ENCODE peak calls at places on chromosomes 2 and 18, in five cellular contexts. R is cerebellum; E is T-cell; O is stimulated activated CD8-positive, alpha-beta memory T cell treated with anti-CD3 and anti-CD28 coated beads, Interleukin-2, amount 100 ng/mL, for 48 hours; I is LoVo. N is an unnamed sample.

GRCh38 chr2:234368861-234369261 is 128.0 kb downstream of the ARL4C start:
- DNase-seq in E (no peak), O (no peak), R (no peak), I (peak), N (peak)

GRCh38 chr18:35158728-35159443 is 81.9 kb upstream of the ZNF397 start:
- DNase-seq in I (no peak), O (no peak), R (no peak), E (no peak), N (no peak)

GRCh38 chr2:45918816-45919655 is 267.6 kb downstream of the PRKCE start:
- DNase-seq in I (no peak), O (no peak), E (no peak), R (peak), N (no peak)

GRCh38 chr2:134453973-134454372 is 200.1 kb downstream of the MGAT5 start:
- DNase-seq in I (no peak), O (no peak), E (no peak), R (no peak), N (no peak)

GRCh38 chr2:235669983-235670962 is 176.4 kb downstream of the AGAP1 start:
- DNase-seq in R (peak), I (no peak), E (no peak), O (no peak), N (peak)

GRCh38 chr2:17506736-17507616 is 11.3 kb downstream of the RAD51AP2 start:
- DNase-seq in O (no peak), E (no peak), I (peak), R (no peak), N (peak)

GRCh38 chr2:46131-46470 is 204 bp downstream of the FAM110C start:
- DNase-seq in O (no peak), R (no peak), I (no peak), E (no peak), N (no peak)

GRCh38 chr2:120508581-120509041 is 162.7 kb downstream of the INHBB start:
- DNase-seq in E (no peak), I (no peak), O (no peak), R (no peak), N (no peak)

GRCh38 chr2:217868911-217869334 is 133.9 kb downstream of the TNS1 start:
- DNase-seq in O (no peak), E (no peak), R (no peak), I (no peak), N (no peak)

GRCh38 chr18:39523281-39523680 is 1957.7 kb upstream of the CELF4 start:
- DNase-seq in I (no peak), R (no peak), E (no peak), O (no peak), N (peak)

GRCh38 chr18:49020129-49020528 is 69.4 kb upstream of the SMAD7 start:
- DNase-seq in E (no peak), R (no peak), I (no peak), O (no peak), N (no peak)

GRCh38 chr2:41024806-41025205 is 572.9 kb upstream of the SLC8A1 start:
- DNase-seq in I (no peak), O (no peak), E (no peak), R (peak), N (no peak)

GRCh38 chr2:23404426-23404825 is 19.4 kb downstream of the KLHL29 start:
- DNase-seq in R (no peak), E (no peak), I (peak), O (no peak), N (peak)

GRCh38 chr2:110872521-110872920 is 140.1 kb downstream of the ACOXL start:
- DNase-seq in E (no peak), O (no peak), R (no peak), I (no peak), N (no peak)

GRCh38 chr2:43254331-43254730 is 27.9 kb upstream of the ZFP36L2 start:
- DNase-seq in E (no peak), R (no peak), I (no peak), O (no peak), N (no peak)